ENCODE peak calls at places on chromosomes 16 and 17, in eight cellular contexts. O is pancreas; I is activated naive CD8-positive, alpha-beta T cell treated with anti-CD3 and anti-CD28 coated beads, Interleukin-2, amount 10 ng/mL, durations not matched to agents 7 days and 5 days; Q is HEK293T; B is bronchial epithelial cell; R is Right ventricle myocardium superior; Z is skeletal muscle cell; U is heart right ventricle. P is an unnamed sample.

GRCh38 chr17:74631468-74632195 is 8.1 kb upstream of the CD300E start:
- DNase-seq in O (no peak), U (no peak), R (no peak), Q (no peak), B (no peak), I (no peak), Z (no peak), P (peak)

GRCh38 chr17:79622201-79622601 is 11.3 kb upstream of the RBFOX3 start:
- DNase-seq in Z (no peak), U (no peak), I (peak), Q (no peak), R (no peak), B (no peak), O (peak), P (no peak)

GRCh38 chr16:27429981-27430441 is 28.0 kb downstream of the IL21R start:
- DNase-seq in B (no peak), U (no peak), I (peak), O (no peak), Z (no peak), Q (peak), R (no peak), P (no peak)

GRCh38 chr17:50028207-50029120 is 27.4 kb upstream of the ITGA3 start:
- DNase-seq in Q (no peak), Z (no peak), R (no peak), U (no peak), O (peak), B (peak), I (no peak), P (peak)

GRCh38 chr17:42101513-42102292 is 3.4 kb upstream of the ZNF385C start:
- DNase-seq in U (peak), Q (peak), Z (no peak), O (peak), B (peak), I (peak), R (peak), P (peak)

GRCh38 chr16:5025171-5025632 is 8.5 kb downstream of the NAGPA start:
- DNase-seq in B (no peak), R (peak), I (no peak), Q (no peak), O (peak), Z (no peak), U (peak), P (peak)

GRCh38 chr17:83101805-83102480 is 22.5 kb downstream of the METRNL start:
- DNase-seq in Q (no peak), B (peak), O (no peak), Z (no peak), R (no peak), U (no peak), I (no peak), P (peak)

GRCh38 chr17:41917957-41918391 is 777 bp downstream of the ACLY start:
- DNase-seq in B (no peak), I (peak), Q (peak), Z (no peak), U (peak), O (peak), R (peak), P (peak)

GRCh38 chr17:17206149-17206912 is at the start of gene PLD6:
- DNase-seq in R (peak), I (peak), Q (peak), U (peak), B (peak), Z (peak), O (peak), P (peak)

GRCh38 chr17:17484451-17484899 is 7.7 kb downstream of the MED9 start:
- DNase-seq in O (no peak), R (no peak), Q (no peak), Z (no peak), U (no peak), I (no peak), B (peak), P (no peak)

GRCh38 chr16:23947838-23948237 is 112.1 kb downstream of the PRKCB start:
- DNase-seq in Q (no peak), I (no peak), O (no peak), R (no peak), B (no peak), U (no peak), Z (no peak), P (no peak)

GRCh38 chr16:51164167-51164566 is 13.1 kb upstream of the SALL1 start:
- DNase-seq in Z (peak), I (no peak), B (peak), O (no peak), U (no peak), R (no peak), Q (no peak), P (peak)

GRCh38 chr17:30589431-30589830 is 112.2 kb downstream of the GOSR1 start:
- DNase-seq in B (no peak), I (no peak), Z (no peak), O (no peak), Q (no peak), R (no peak), U (no peak), P (no peak)

GRCh38 chr17:71727723-71728122 is 393.1 kb upstream of the SOX9 start:
- DNase-seq in Z (no peak), I (no peak), U (no peak), Q (no peak), B (no peak), O (no peak), R (no peak), P (no peak)

GRCh38 chr17:17849147-17849820 is 12.5 kb upstream of the SREBF1 start:
- DNase-seq in Z (no peak), O (peak), B (no peak), I (peak), Q (peak), R (peak), U (peak), P (peak)

GRCh38 chr17:81933178-81933699 is 3.9 kb downstream of the PYCR1 start:
- DNase-seq in B (no peak), Z (no peak), Q (no peak), I (no peak), U (no peak), O (no peak), R (no peak), P (no peak)

GRCh38 chr17:59401725-59402124 is 70.3 kb downstream of the YPEL2 start:
- DNase-seq in B (no peak), Q (no peak), Z (no peak), O (no peak), I (no peak), R (no peak), U (no peak), P (no peak)

GRCh38 chr17:13646411-13646810 is 44.7 kb upstream of the HS3ST3A1 start:
- DNase-seq in B (peak), U (no peak), I (no peak), Q (no peak), R (no peak), O (no peak), Z (no peak), P (peak)

GRCh38 chr17:81019563-81020442 is 15.1 kb upstream of the BAIAP2 start:
- DNase-seq in U (no peak), R (no peak), Q (no peak), I (no peak), Z (no peak), B (no peak), O (no peak), P (no peak)

GRCh38 chr17:38410201-38410600 is 18.1 kb upstream of the ARHGAP23 start:
- DNase-seq in R (no peak), O (no peak), I (no peak), U (no peak), Z (no peak), B (no peak), Q (no peak), P (no peak)

GRCh38 chr17:17713839-17714238 is 32.6 kb downstream of the RAI1 start:
- DNase-seq in Q (no peak), B (peak), R (peak), Z (no peak), O (peak), I (no peak), U (no peak), P (peak)

GRCh38 chr17:42422958-42423712 is at the start of gene CAVIN1:
- DNase-seq in B (peak), Z (peak), U (peak), Q (peak), I (peak), R (peak), O (peak), P (peak)